ENCODE peak calls at places on chromosomes 13 and 19, in seven cellular contexts. H is Panc1; N is uterus; L is Peyer's patch; I is brain microvascular endothelial cell; U is tibial artery; Q is effector memory CD4-positive, alpha-beta T cell. P is an unnamed sample.

GRCh38 chr13:25415196-25415595 is 43.4 kb downstream of the ATP8A2 start:
- DNase-seq in H (no peak), N (no peak), L (no peak), I (no peak), U (no peak), Q (no peak), P (no peak)

GRCh38 chr13:64928704-64929499 is 2301.2 kb downstream of the PCDH9 start:
- DNase-seq in H (peak; percentile 15), N (no peak), L (no peak), I (peak; percentile 81), U (no peak), Q (no peak), P (no peak)

GRCh38 chr19:317710-318508 is 26.7 kb downstream of the MIER2 start:
- DNase-seq in H (no peak), N (no peak), L (no peak), I (no peak), U (peak; percentile 29), Q (no peak), P (no peak)

GRCh38 chr13:98509271-98510155 is 67.4 kb downstream of the STK24 start:
- DNase-seq in H (no peak), N (peak; percentile 56), L (peak; percentile 73), I (peak; percentile 92), U (peak; percentile 81), Q (peak; percentile 41), P (no peak)

GRCh38 chr19:29882719-29883105 is 59.3 kb upstream of the URI1 start:
- DNase-seq in H (no peak), N (no peak), L (no peak), I (no peak), U (no peak), Q (no peak), P (no peak)

GRCh38 chr13:35979378-35979911 is 151.7 kb downstream of the DCLK1 start:
- DNase-seq in H (no peak), N (peak; percentile 83), L (peak; percentile 33), I (peak; percentile 88), U (peak; percentile 89), Q (no peak), P (no peak)

GRCh38 chr13:75788494-75788991 is 152.4 kb downstream of the LMO7 start:
- DNase-seq in H (no peak), N (no peak), L (no peak), I (peak; percentile 55), U (no peak), Q (no peak), P (no peak)

GRCh38 chr19:11382898-11383705 is 1.0 kb downstream of the EPOR start:
- DNase-seq in H (no peak), N (no peak), L (peak; percentile 46), I (no peak), U (peak; percentile 73), Q (no peak), P (peak; percentile 67)

GRCh38 chr19:6279931-6280591 is at the start of gene MLLT1:
- DNase-seq in H (peak; percentile 61), N (peak; percentile 96), L (peak; percentile 92), I (peak; percentile 91), U (peak; percentile 99), Q (peak; percentile 89), P (peak; percentile 93)

GRCh38 chr13:20313896-20314295 is 81.8 kb upstream of the GJB6 start:
- DNase-seq in H (no peak), N (no peak), L (no peak), I (no peak), U (no peak), Q (no peak), P (no peak)

GRCh38 chr19:23972161-23972560 is 57.5 kb downstream of the ZNF726 start:
- DNase-seq in H (no peak), N (no peak), L (no peak), I (no peak), U (no peak), Q (no peak), P (no peak)

GRCh38 chr19:23974941-23975340 is 60.3 kb downstream of the ZNF726 start:
- DNase-seq in H (no peak), N (no peak), L (no peak), I (no peak), U (no peak), Q (no peak), P (no peak)

DNA sequence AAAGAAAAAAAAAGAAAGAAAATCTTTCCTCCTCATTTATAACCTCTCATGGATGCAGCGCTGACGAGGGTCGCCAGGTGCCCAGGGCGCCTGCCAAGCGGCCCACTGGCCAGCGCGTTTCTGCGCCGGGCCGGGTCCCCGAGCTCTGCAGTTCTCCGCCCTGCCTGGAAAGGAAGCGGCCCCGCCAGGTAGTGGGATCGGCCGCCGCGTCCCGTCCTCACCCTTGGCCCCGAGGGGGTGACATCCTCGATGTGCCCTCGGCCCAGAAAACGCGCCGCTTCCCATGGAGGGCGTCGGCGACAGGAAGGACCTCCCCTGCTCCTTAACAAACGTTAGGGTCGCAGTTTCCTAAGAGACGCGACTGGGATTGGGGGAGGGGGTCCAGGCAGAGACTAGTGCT is 56.9 kb downstream of the ZNF726 start:
- DNase-seq in H (no peak), N (no peak), L (no peak), I (no peak), U (no peak), Q (no peak), P (no peak)
- H3K27me3 ChIP-seq in H (no peaks in the 10 kb centered on the region), N (no peaks in the 10 kb centered on the region), L (no peaks in the 10 kb centered on the region), I (no peaks in the 10 kb centered on the region), U (no peaks in the 10 kb centered on the region), Q (peaks cover 23% of the 10 kb centered on the region), P (peaks cover 14% of the 10 kb centered on the region)

GRCh38 chr19:54420068-54420382 is 4.8 kb downstream of the TTYH1 start:
- DNase-seq in H (no peak), N (no peak), L (no peak), I (no peak), U (no peak), Q (no peak), P (no peak)
- H3K27ac ChIP-seq in H (no peak overlapping the region), N (peak overlapping the region; percentile 60), L (no peak overlapping the region), I (no peak overlapping the region), U (no peak overlapping the region), Q (no peak overlapping the region), P (no peak overlapping the region)

DNA sequence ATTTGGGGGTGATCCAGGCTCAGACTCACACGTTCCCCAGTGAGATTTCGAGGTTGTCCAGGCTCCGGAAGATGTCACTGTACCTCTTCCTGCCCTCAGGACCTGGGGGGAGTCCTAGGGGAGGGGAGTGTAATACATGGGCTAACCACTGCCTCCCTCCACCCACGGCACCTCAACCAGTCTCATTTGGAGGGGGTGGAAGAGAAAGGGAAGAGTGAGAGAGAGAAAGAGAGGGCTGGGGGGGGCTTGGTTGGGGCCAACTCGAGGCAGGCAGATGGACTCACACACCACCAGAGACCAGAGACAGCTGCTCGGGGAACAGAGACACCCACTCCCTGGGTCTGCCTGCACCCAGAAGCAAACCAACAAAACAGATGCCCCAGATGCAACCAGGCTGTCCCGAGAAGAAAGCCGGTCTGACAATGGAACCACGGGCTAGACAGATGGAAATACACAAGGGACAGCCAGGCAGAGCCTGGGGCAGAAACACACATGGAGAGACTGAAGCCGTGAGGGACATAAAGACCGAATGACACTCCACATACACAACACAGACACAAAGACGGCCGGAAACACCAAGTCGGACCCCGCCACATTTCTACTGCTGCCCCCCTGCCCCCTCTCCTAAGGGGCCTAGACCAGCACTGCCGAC is 825 bp downstream of the GMIP start:
- DNase-seq in H (no peak), N (no peak), L (peak; percentile 69), I (no peak), U (no peak), Q (peak; percentile 25), P (no peak)
- H3K4me3 ChIP-seq in H (peak overlapping the region; percentile 79), N (peak overlapping the region; percentile 76), L (peak overlapping the region; percentile 88), I (peak overlapping the region; percentile 81), U (peak overlapping the region; percentile 60), Q (peak overlapping the region; percentile 86), P (peak overlapping the region; percentile 59)

DNA sequence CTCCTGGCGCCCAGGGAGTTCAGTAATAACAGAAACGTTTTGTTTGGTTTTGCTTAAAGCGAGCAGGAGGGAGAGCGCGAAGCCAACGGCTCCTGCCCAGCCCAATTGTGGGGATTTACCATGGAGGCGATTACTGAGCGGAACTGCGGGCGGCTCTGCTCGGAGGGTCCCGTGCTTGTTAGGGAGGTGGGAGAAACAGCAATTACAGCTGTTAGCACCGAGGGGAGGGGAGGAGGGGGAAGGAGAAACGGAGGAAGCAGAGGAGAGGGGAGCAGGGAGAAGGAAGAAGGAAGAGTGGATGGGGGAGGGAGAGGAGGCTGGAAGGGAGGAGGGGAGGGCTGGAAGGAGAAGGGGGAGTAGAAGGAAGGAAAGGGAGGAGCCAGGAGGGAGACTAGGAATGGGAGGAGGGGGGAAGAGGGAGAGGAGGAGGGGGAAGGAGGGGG is 7.7 kb upstream of the ONECUT3 start:
- DNase-seq in H (no peak), N (no peak), L (no peak), I (no peak), U (no peak), Q (no peak), P (no peak)
- H3K27me3 ChIP-seq in H (no peaks in the 10 kb centered on the region), N (peaks cover 22% of the 10 kb centered on the region), L (no peaks in the 10 kb centered on the region), I (peaks cover 43% of the 10 kb centered on the region), U (peaks cover 1% of the 10 kb centered on the region), Q (peaks cover 54% of the 10 kb centered on the region), P (peaks cover 30% of the 10 kb centered on the region)

GRCh38 chr13:110232756-110233155 is 74.2 kb downstream of the COL4A1 start:
- DNase-seq in H (no peak), N (no peak), L (no peak), I (no peak), U (peak; percentile 73), Q (no peak), P (no peak)

GRCh38 chr13:110232146-110232545 is 74.8 kb downstream of the COL4A1 start:
- DNase-seq in H (no peak), N (no peak), L (no peak), I (no peak), U (no peak), Q (no peak), P (no peak)

GRCh38 chr13:110230661-110231347 is 76.2 kb downstream of the COL4A1 start:
- DNase-seq in H (no peak), N (no peak), L (no peak), I (no peak), U (peak; percentile 60), Q (no peak), P (no peak)

GRCh38 chr13:110229905-110230563 is 76.9 kb downstream of the COL4A1 start:
- DNase-seq in H (no peak), N (no peak), L (no peak), I (no peak), U (peak; percentile 61), Q (no peak), P (no peak)

GRCh38 chr13:110231348-110232047 is 75.5 kb downstream of the COL4A1 start:
- DNase-seq in H (no peak), N (no peak), L (no peak), I (no peak), U (no peak), Q (no peak), P (no peak)
- H3K27ac ChIP-seq in H (no peak overlapping the region), N (peak overlapping the region; percentile 80), L (peak overlapping the region; percentile 18), I (peak overlapping the region; percentile 94), U (peak overlapping the region; percentile 82), Q (no peak overlapping the region), P (no peak overlapping the region)

GRCh38 chr19:21586341-21587116 is 81.1 kb downstream of the ZNF429 start:
- DNase-seq in H (no peak), N (no peak), L (no peak), I (no peak), U (no peak), Q (no peak), P (no peak)
- H3K4me3 ChIP-seq in H (peak overlapping the region; percentile 48), N (peak overlapping the region; percentile 65), L (peak overlapping the region; percentile 33), I (no peak overlapping the region), U (peak overlapping the region; percentile 49), Q (peak overlapping the region; percentile 45), P (peak overlapping the region; percentile 11)